ENCODE peak calls at places on chromosomes 2 and 18, in seven cellular contexts. Q is hippocampal formation; G is HuH-7; C is stimulated activated CD8-positive, alpha-beta memory T cell treated with anti-CD3 and anti-CD28 coated beads, Interleukin-4, amount 100 ng/mL, for 4 hours; S is glutamatergic neuron; R is nucleus accumbens; V is GM12865. K is an unnamed sample.
A peak's percentile ranks its signal among the peaks of the same experiment; 100 is the strongest.

GRCh38 chr2:149160701-149161217 is 122.3 kb downstream of the LYPD6B start:
- DNase-seq in C (peak; percentile 22), R (no peak), V (peak; percentile 87), Q (no peak), S (no peak), G (no peak), K (no peak)

GRCh38 chr2:170887496-170888265 is 41.4 kb upstream of the GORASP2 start:
- DNase-seq in C (no peak), S (no peak), V (no peak), G (no peak), R (no peak), Q (no peak), K (no peak)

GRCh38 chr2:234378440-234378839 is 118.4 kb downstream of the ARL4C start:
- DNase-seq in R (no peak), C (no peak), S (no peak), V (no peak), G (no peak), Q (no peak), K (no peak)

GRCh38 chr2:60793169-60793568 is 37.1 kb downstream of the PAPOLG start:
- DNase-seq in V (no peak), R (no peak), S (no peak), G (no peak), C (no peak), Q (no peak), K (no peak)

GRCh38 chr18:46343940-46344372 is 239.8 kb downstream of the HAUS1 start:
- DNase-seq in G (no peak), R (no peak), V (peak; percentile 81), S (peak; percentile 43), C (peak; percentile 5), Q (no peak), K (no peak)

GRCh38 chr2:237604960-237605359 is 14.4 kb upstream of the RAB17 start:
- DNase-seq in Q (no peak), S (no peak), C (no peak), V (no peak), R (no peak), G (no peak), K (no peak)

GRCh38 chr2:172768406-172768805 is 32.8 kb downstream of the RAPGEF4 start:
- DNase-seq in S (no peak), R (no peak), V (no peak), C (no peak), G (no peak), Q (no peak), K (no peak)

GRCh38 chr2:103788875-103789715 is 1027.3 kb downstream of the TMEM182 start:
- DNase-seq in V (no peak), S (no peak), R (peak; percentile 19), G (no peak), Q (peak; percentile 41), C (no peak), K (no peak)

GRCh38 chr2:128415768-128416039 is 97.0 kb upstream of the HS6ST1 start:
- DNase-seq in G (no peak), V (no peak), C (no peak), S (no peak), Q (no peak), R (no peak), K (no peak)

GRCh38 chr2:157329524-157329923 is 3.9 kb upstream of the ERMN start:
- DNase-seq in G (no peak), C (no peak), V (no peak), Q (no peak), S (no peak), R (no peak), K (no peak)

GRCh38 chr2:38574278-38574677 is 28.4 kb downstream of the HNRNPLL start:
- DNase-seq in R (no peak), S (no peak), Q (no peak), V (no peak), C (no peak), G (no peak), K (no peak)

GRCh38 chr2:12965540-12966269 is 249.0 kb downstream of the TRIB2 start:
- DNase-seq in G (no peak), S (no peak), V (no peak), Q (peak; percentile 7), C (no peak), R (no peak), K (no peak)

GRCh38 chr2:231185050-231185725 is 13.2 kb upstream of the ARMC9 start:
- DNase-seq in G (no peak), C (no peak), S (no peak), V (no peak), Q (no peak), R (no peak), K (no peak)

GRCh38 chr2:121944072-121944829 is 188.8 kb downstream of the TSN start:
- DNase-seq in C (no peak), S (no peak), G (no peak), V (no peak), R (peak; percentile 13), Q (no peak), K (peak; percentile 63)

GRCh38 chr2:234116050-234116449 is 65.5 kb downstream of the SPP2 start:
- DNase-seq in V (no peak), C (no peak), G (no peak), Q (no peak), S (no peak), R (no peak), K (no peak)

GRCh38 chr2:190137561-190137960 is 75.0 kb upstream of the MSTN start:
- DNase-seq in C (no peak), V (no peak), Q (no peak), G (no peak), S (no peak), R (no peak), K (no peak)

GRCh38 chr2:80361904-80362303 is 57.4 kb upstream of the LRRTM1 start:
- DNase-seq in V (no peak), Q (no peak), G (no peak), R (no peak), S (no peak), C (no peak), K (no peak)

GRCh38 chr2:47651296-47651695 is 131.6 kb upstream of the MSH6 start:
- DNase-seq in Q (no peak), R (no peak), V (no peak), S (no peak), C (no peak), G (no peak), K (no peak)

GRCh38 chr18:63073481-63073880 is 246.1 kb downstream of the BCL2 start:
- DNase-seq in V (peak; percentile 76), G (no peak), C (no peak), R (no peak), Q (no peak), S (no peak), K (no peak)

GRCh38 chr18:65527879-65528633 is 222.8 kb upstream of the CDH7 start:
- DNase-seq in C (no peak), S (no peak), G (no peak), Q (no peak), V (no peak), R (no peak), K (no peak)

GRCh38 chr2:229679393-229680125 is 34.8 kb downstream of the DNER start:
- DNase-seq in G (no peak), V (no peak), R (no peak), C (no peak), S (no peak), Q (no peak), K (no peak)

GRCh38 chr2:232563580-232563979 is 13.1 kb downstream of the EIF4E2 start:
- DNase-seq in Q (no peak), C (no peak), S (no peak), G (no peak), R (no peak), V (no peak), K (no peak)

GRCh38 chr2:95023222-95023597 is 2.3 kb upstream of the MAL start:
- DNase-seq in G (peak; percentile 45), Q (no peak), C (peak; percentile 19), V (peak; percentile 76), S (no peak), R (no peak), K (no peak)

GRCh38 chr2:11873346-11873745 is 126.9 kb downstream of the LPIN1 start:
- DNase-seq in S (no peak), R (no peak), V (no peak), C (no peak), Q (no peak), G (no peak), K (peak; percentile 54)

GRCh38 chr18:75168654-75169053 is 40.3 kb downstream of the PTGR3 start:
- DNase-seq in Q (no peak), G (no peak), S (no peak), R (no peak), V (no peak), C (no peak), K (peak; percentile 47)

GRCh38 chr2:69643602-69644505 is at the start of gene AAK1:
- DNase-seq in V (peak; percentile 95), Q (peak; percentile 89), R (peak; percentile 91), C (peak; percentile 58), S (peak; percentile 92), G (peak; percentile 89), K (peak; percentile 90)

GRCh38 chr18:55753643-55754255 is 165.8 kb upstream of the TCF4 start:
- DNase-seq in V (no peak), S (no peak), G (no peak), Q (no peak), C (no peak), R (no peak), K (no peak)

GRCh38 chr2:172667926-172668325 is 67.7 kb upstream of the RAPGEF4 start:
- DNase-seq in Q (no peak), G (no peak), S (no peak), V (no peak), R (no peak), C (no peak), K (no peak)

GRCh38 chr2:229273384-229274338 is 2.6 kb upstream of the PID1 start:
- DNase-seq in G (peak; percentile 81), S (peak; percentile 52), Q (peak; percentile 75), R (peak; percentile 68), C (no peak), V (peak; percentile 45), K (no peak)

GRCh38 chr18:47036298-47036874 is 965 bp upstream of the ELOA2 start:
- DNase-seq in V (peak; percentile 14), S (no peak), Q (no peak), G (peak; percentile 51), C (no peak), R (no peak), K (no peak)

GRCh38 chr2:62266433-62267038 is 70.6 kb downstream of the B3GNT2 start:
- DNase-seq in Q (no peak), C (no peak), S (no peak), V (no peak), G (no peak), R (no peak), K (no peak)

GRCh38 chr2:233440314-233440713 is 86.0 kb downstream of the DGKD start:
- DNase-seq in S (no peak), C (no peak), R (no peak), Q (no peak), G (no peak), V (no peak), K (no peak)

GRCh38 chr18:9569178-9569577 is 45.2 kb downstream of the PPP4R1 start:
- DNase-seq in C (no peak), Q (no peak), G (no peak), R (no peak), S (no peak), V (no peak), K (no peak)

GRCh38 chr2:8590940-8591339 is 90.9 kb upstream of the ID2 start:
- DNase-seq in S (no peak), G (peak; percentile 50), C (no peak), V (no peak), R (no peak), Q (no peak), K (no peak)